ENCODE peak calls at places on chromosomes 1 and 21, in six cellular contexts. D, E, B, W, T and Z are unnamed samples.

GRCh38 chr1:90957497-90957896 is 64.3 kb downstream of the ZNF644 start:
- DNase-seq in B (no peak), T (no peak), E (no peak), D (no peak), W (peak; percentile 18), Z (no peak)

GRCh38 chr1:86154581-86155060 is 2.0 kb downstream of the COL24A1 start:
- DNase-seq in T (peak; percentile 62), E (peak; percentile 69), W (peak; percentile 90), D (no peak), B (no peak), Z (peak; percentile 54)

GRCh38 chr1:201561604-201562003 is 22.7 kb downstream of the NAV1 start:
- DNase-seq in D (no peak), T (no peak), B (no peak), W (peak; percentile 27), E (peak; percentile 60), Z (no peak)

GRCh38 chr1:93177991-93178390 is 2.2 kb downstream of the TMED5 start:
- DNase-seq in T (no peak), W (peak; percentile 63), B (no peak), D (no peak), E (no peak), Z (no peak)

GRCh38 chr1:158028956-158029355 is 35.5 kb downstream of the KIRREL1 start:
- DNase-seq in E (no peak), T (no peak), W (peak; percentile 77), B (no peak), D (peak; percentile 24), Z (no peak)

GRCh38 chr1:238254935-238255334 is 364.2 kb upstream of the ZP4 start:
- DNase-seq in E (no peak), D (no peak), B (no peak), T (no peak), W (no peak), Z (peak; percentile 14)

GRCh38 chr1:41536296-41536695 is 51.8 kb upstream of the EDN2 start:
- DNase-seq in W (no peak), E (peak; percentile 40), D (no peak), B (no peak), T (no peak), Z (no peak)

GRCh38 chr1:102772831-102773230 is 335.5 kb downstream of the COL11A1 start:
- DNase-seq in T (no peak), E (no peak), W (no peak), B (no peak), D (peak; percentile 13), Z (no peak)

GRCh38 chr1:71792264-71792663 is 490.1 kb downstream of the NEGR1 start:
- DNase-seq in E (no peak), T (no peak), B (no peak), W (no peak), D (no peak), Z (no peak)

GRCh38 chr1:3584915-3585314 is 26.4 kb downstream of the MEGF6 start:
- DNase-seq in T (no peak), E (no peak), D (no peak), B (no peak), W (no peak), Z (no peak)

GRCh38 chr1:231937013-231937754 is 310.6 kb downstream of the DISC1 start:
- DNase-seq in W (no peak), B (peak; percentile 4), T (no peak), D (no peak), E (peak; percentile 69), Z (no peak)

GRCh38 chr21:31752352-31752751 is 20.4 kb upstream of the SCAF4 start:
- DNase-seq in T (no peak), D (peak; percentile 4), B (no peak), E (no peak), W (peak; percentile 89), Z (no peak)

GRCh38 chr1:98323396-98323795 is 338.1 kb upstream of the SNX7 start:
- DNase-seq in D (peak; percentile 78), W (peak; percentile 93), T (no peak), E (no peak), B (no peak), Z (no peak)

GRCh38 chr1:186659946-186660472 is 20.2 kb downstream of the PTGS2 start:
- DNase-seq in W (no peak), B (no peak), E (no peak), D (no peak), T (no peak), Z (no peak)

GRCh38 chr1:99580451-99580850 is 65.5 kb upstream of the PALMD start:
- DNase-seq in W (peak; percentile 62), T (no peak), E (no peak), D (no peak), B (no peak), Z (no peak)

GRCh38 chr1:199948587-199949280 is 78.8 kb upstream of the NR5A2 start:
- DNase-seq in D (peak; percentile 32), T (no peak), B (no peak), E (no peak), W (no peak), Z (no peak)

DNA sequence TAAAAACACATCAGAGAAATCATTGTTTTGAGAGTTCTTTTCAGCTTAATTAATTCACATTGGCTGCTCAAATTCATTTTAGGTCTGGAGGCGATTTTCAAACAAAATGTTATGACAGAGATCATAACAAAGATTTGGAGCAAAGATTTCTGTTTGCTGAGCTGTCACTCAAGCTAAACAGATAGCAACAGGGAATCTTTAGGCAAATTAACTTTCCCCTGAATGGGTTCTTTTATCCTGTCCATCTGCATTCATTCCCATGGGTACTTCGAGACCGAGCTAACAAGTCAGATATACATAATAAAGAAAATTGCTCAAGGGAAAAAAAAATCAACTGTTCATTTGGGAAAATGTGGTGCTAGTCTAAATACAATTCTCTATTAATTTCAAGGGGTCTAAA is 30.2 kb upstream of the CA6 start:
- DNase-seq in E (no peak), W (no peak), D (no peak), B (no peak), T (no peak), Z (peak; percentile 68)
- H3K27ac ChIP-seq in E (no peak overlapping the region), W (no peak overlapping the region), D (peak overlapping the region; percentile 78), B (no peak overlapping the region), T (no peak overlapping the region), Z (peak overlapping the region; percentile 96)

GRCh38 chr1:151619489-151620093 is 7.7 kb downstream of the SNX27 start:
- DNase-seq in W (peak; percentile 70), D (peak; percentile 40), E (no peak), B (no peak), T (no peak), Z (no peak)
- H3K27ac ChIP-seq in W (peak overlapping the region; percentile 44), D (peak overlapping the region; percentile 65), E (peak overlapping the region; percentile 73), B (no peak overlapping the region), T (no peak overlapping the region), Z (no peak overlapping the region)

GRCh38 chr1:89692601-89693503 is 59.9 kb downstream of the LRRC8C start:
- DNase-seq in W (peak; percentile 19), T (no peak), E (no peak), B (no peak), D (peak; percentile 18), Z (no peak)
- H3K27ac ChIP-seq in W (no peak overlapping the region), T (no peak overlapping the region), E (peak overlapping the region; percentile 31), B (no peak overlapping the region), D (no peak overlapping the region), Z (no peak overlapping the region)

GRCh38 chr1:183278736-183279591 is 92.9 kb downstream of the LAMC2 start:
- DNase-seq in W (peak; percentile 89), T (no peak), E (no peak), B (no peak), D (no peak), Z (no peak)

GRCh38 chr1:183276386-183276785 is 90.3 kb downstream of the LAMC2 start:
- DNase-seq in D (no peak), B (no peak), W (no peak), E (no peak), T (peak; percentile 10), Z (no peak)

GRCh38 chr1:183279835-183280234 is 93.8 kb downstream of the LAMC2 start:
- DNase-seq in W (peak; percentile 95), T (no peak), D (no peak), E (no peak), B (no peak), Z (no peak)

GRCh38 chr1:183275322-183275721 is 89.3 kb downstream of the LAMC2 start:
- DNase-seq in E (no peak), B (no peak), D (no peak), W (no peak), T (peak; percentile 12), Z (no peak)

DNA sequence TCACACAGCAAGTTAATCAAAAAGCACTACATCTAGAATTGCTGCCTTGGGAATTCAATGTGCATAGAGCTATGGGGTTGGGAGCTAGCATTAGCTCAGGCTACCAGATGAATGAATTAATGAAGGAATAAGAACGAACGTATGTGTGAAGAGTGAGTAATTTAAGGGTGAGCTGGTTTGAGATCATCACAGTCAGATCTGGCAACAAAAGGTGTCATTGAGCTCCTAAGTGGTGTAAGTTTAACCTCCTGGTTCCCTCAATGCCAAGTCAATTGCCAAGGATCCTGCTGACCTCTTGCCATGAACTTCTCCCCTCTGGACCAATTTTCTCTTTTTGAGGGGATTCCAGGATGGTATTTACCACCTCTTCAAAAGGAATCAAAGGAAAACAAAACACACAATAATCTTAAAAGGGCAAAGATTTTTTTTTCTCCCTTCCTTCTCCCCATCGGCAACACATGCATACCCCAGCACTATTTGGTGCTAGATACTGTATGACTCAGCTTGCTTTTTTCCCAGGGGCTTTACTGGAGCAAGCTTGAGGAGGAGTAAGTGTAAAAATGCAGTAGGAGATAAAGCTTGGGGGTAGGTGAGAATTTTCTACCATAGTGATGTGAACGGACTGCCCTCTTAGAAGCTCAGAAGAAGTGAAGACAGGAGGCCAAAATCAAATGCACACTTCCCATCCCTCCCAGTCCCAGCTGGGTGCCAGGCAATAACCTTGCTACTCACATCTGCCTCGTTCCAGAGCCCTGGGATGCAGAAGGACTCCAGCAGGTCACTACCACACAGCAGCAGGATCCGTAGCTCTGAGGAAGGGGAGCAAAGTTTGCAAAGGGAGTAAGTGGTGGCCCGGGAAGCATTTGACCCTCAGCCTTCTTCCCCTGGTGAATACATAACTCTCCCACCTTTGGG is 92.0 kb downstream of the LAMC2 start:
- DNase-seq in E (no peak), D (no peak), T (no peak), B (no peak), W (peak; percentile 70), Z (no peak)
- H3K27ac ChIP-seq in E (no peak overlapping the region), D (peak overlapping the region; percentile 28), T (peak overlapping the region; percentile 33), B (no peak overlapping the region), W (peak overlapping the region; percentile 99), Z (no peak overlapping the region)

DNA sequence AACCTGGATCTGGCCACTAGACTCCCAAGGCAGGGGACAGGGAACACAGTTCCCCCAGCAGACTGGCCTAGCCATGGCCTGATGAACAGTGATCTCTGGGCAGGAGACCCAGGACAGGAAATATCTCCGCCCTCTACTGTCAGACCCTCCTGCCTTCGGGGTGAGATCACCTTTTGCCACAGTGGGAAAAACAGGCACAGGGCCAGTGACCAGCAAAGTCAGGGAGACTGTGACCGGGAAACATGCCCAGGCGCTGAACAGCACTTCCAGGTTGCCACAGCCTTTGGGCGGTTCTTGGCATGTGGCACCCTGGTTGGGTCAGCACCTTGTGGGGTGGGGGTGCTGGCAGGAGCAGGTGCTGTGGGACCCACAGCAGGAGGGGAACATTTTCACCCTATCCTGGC is 8.9 kb upstream of the ZNF669 start:
- DNase-seq in D (no peak), E (no peak), B (peak; percentile 62), T (no peak), W (peak; percentile 38), Z (no peak)
- H3K27ac ChIP-seq in D (no peak overlapping the region), E (no peak overlapping the region), B (peak overlapping the region; percentile 75), T (no peak overlapping the region), W (no peak overlapping the region), Z (no peak overlapping the region)

GRCh38 chr1:16342331-16343062 is 9.8 kb downstream of the FBXO42 start:
- DNase-seq in W (no peak), B (no peak), T (no peak), E (peak; percentile 58), D (no peak), Z (no peak)
- H3K27ac ChIP-seq in W (no peak overlapping the region), B (no peak overlapping the region), T (no peak overlapping the region), E (no peak overlapping the region), D (no peak overlapping the region), Z (no peak overlapping the region)